ENCODE peak calls at places on chromosomes 16 and 17, in seven cellular contexts. B, K, I, L, C, E and F are unnamed samples.
A peak's percentile ranks its signal among the peaks of the same experiment; 100 is the strongest.

GRCh38 chr17:8826808-8827435 is 27.8 kb upstream of the MFSD6L start:
- ATAC-seq in E (no peak), L (no peak), I (no peak), K (no peak), C (no peak), B (no peak), F (no peak)

GRCh38 chr16:89004209-89004831 is 27.3 kb upstream of the CBFA2T3 start:
- ATAC-seq in C (peak; percentile 40), K (no peak), E (no peak), B (no peak), L (no peak), I (peak; percentile 48), F (no peak)

GRCh38 chr17:55794681-55795080 is 43.8 kb downstream of the PCTP start:
- ATAC-seq in E (no peak), K (no peak), I (no peak), L (no peak), C (no peak), B (no peak), F (no peak)

GRCh38 chr16:68764866-68765265 is 27.8 kb downstream of the CDH1 start:
- ATAC-seq in K (no peak), B (no peak), E (peak; percentile 25), I (no peak), L (peak; percentile 57), C (no peak), F (peak; percentile 58)

GRCh38 chr17:72167593-72167992 is 46.8 kb downstream of the SOX9 start:
- ATAC-seq in B (no peak), E (no peak), C (no peak), K (no peak), L (no peak), I (peak; percentile 51), F (no peak)

GRCh38 chr17:4766705-4767104 is 5.0 kb upstream of the TM4SF5 start:
- ATAC-seq in I (no peak), E (no peak), K (peak; percentile 42), C (no peak), L (no peak), B (no peak), F (no peak)

GRCh38 chr17:75778861-75779249 is 5.8 kb upstream of the UNK start:
- ATAC-seq in I (peak; percentile 34), B (no peak), L (peak; percentile 4), E (peak; percentile 2), K (peak; percentile 26), C (peak; percentile 1), F (peak; percentile 1)

GRCh38 chr17:82110298-82110697 is 12.3 kb upstream of the FASN start:
- ATAC-seq in L (peak; percentile 22), I (no peak), E (peak; percentile 67), B (no peak), C (no peak), K (peak; percentile 4), F (peak; percentile 57)

GRCh38 chr17:50558581-50558954 is 1.9 kb upstream of the CACNA1G start:
- ATAC-seq in E (no peak), K (no peak), C (no peak), I (no peak), B (no peak), L (no peak), F (no peak)

GRCh38 chr17:58818654-58819053 is 63.0 kb downstream of the PPM1E start:
- ATAC-seq in B (no peak), C (no peak), E (no peak), I (no peak), L (no peak), K (peak; percentile 26), F (no peak)